ENCODE peak calls at places on chromosomes 3 and 15, in six cellular contexts. One of them, this sample, is unnamed.
A peak's percentile ranks its signal among the peaks of the same experiment; 100 is the strongest.

GRCh38 chr3:62870321-62870720 is 4.9 kb downstream of the CADPS start:
- DNase-seq in fibroblast of mammary gland: peak; percentile 73
- DNase-seq in colonic mucosa: no peak
- DNase-seq in Peyer's patch: no peak
- DNase-seq in cardiac fibroblast: peak; percentile 29
- DNase-seq in heart right ventricle: no peak
- DNase-seq in this sample: no peak

GRCh38 chr3:13702226-13702820 is 153.4 kb downstream of the FBLN2 start:
- DNase-seq in colonic mucosa: no peak
- DNase-seq in cardiac fibroblast: no peak
- DNase-seq in heart right ventricle: no peak
- DNase-seq in Peyer's patch: peak; percentile 17
- DNase-seq in fibroblast of mammary gland: no peak
- DNase-seq in this sample: no peak

GRCh38 chr3:175161291-175161690 is 302.2 kb downstream of the NAALADL2 start:
- DNase-seq in heart right ventricle: no peak
- DNase-seq in Peyer's patch: no peak
- DNase-seq in colonic mucosa: no peak
- DNase-seq in cardiac fibroblast: no peak
- DNase-seq in fibroblast of mammary gland: no peak
- DNase-seq in this sample: no peak

GRCh38 chr3:121654493-121655385 is 6.0 kb downstream of the HCLS1 start:
- DNase-seq in heart right ventricle: no peak
- DNase-seq in fibroblast of mammary gland: no peak
- DNase-seq in cardiac fibroblast: no peak
- DNase-seq in colonic mucosa: no peak
- DNase-seq in Peyer's patch: no peak
- DNase-seq in this sample: no peak

GRCh38 chr3:45568848-45569247 is 25.7 kb upstream of the LIMD1 start:
- DNase-seq in Peyer's patch: peak; percentile 2
- DNase-seq in colonic mucosa: no peak
- DNase-seq in cardiac fibroblast: no peak
- DNase-seq in fibroblast of mammary gland: no peak
- DNase-seq in heart right ventricle: no peak
- DNase-seq in this sample: no peak

GRCh38 chr3:187850256-187851010 is 105.2 kb upstream of the BCL6 start:
- DNase-seq in Peyer's patch: peak; percentile 53
- DNase-seq in colonic mucosa: no peak
- DNase-seq in cardiac fibroblast: no peak
- DNase-seq in heart right ventricle: no peak
- DNase-seq in fibroblast of mammary gland: no peak
- DNase-seq in this sample: no peak

GRCh38 chr3:62559831-62560445 is 186.6 kb upstream of the FEZF2 start:
- DNase-seq in fibroblast of mammary gland: peak; percentile 79
- DNase-seq in Peyer's patch: no peak
- DNase-seq in heart right ventricle: no peak
- DNase-seq in cardiac fibroblast: peak; percentile 74
- DNase-seq in colonic mucosa: no peak
- DNase-seq in this sample: no peak

GRCh38 chr15:78146437-78147154 is 2.6 kb upstream of the IDH3A start:
- DNase-seq in heart right ventricle: no peak
- DNase-seq in Peyer's patch: peak; percentile 40
- DNase-seq in cardiac fibroblast: peak; percentile 23
- DNase-seq in colonic mucosa: no peak
- DNase-seq in fibroblast of mammary gland: peak; percentile 15
- DNase-seq in this sample: no peak

GRCh38 chr3:187958432-187959003 is 195.4 kb upstream of the LPP start:
- DNase-seq in fibroblast of mammary gland: no peak
- DNase-seq in heart right ventricle: no peak
- DNase-seq in colonic mucosa: no peak
- DNase-seq in cardiac fibroblast: no peak
- DNase-seq in Peyer's patch: peak; percentile 80
- DNase-seq in this sample: no peak

GRCh38 chr3:148955544-148956346 is 35.6 kb upstream of the GYG1 start:
- DNase-seq in colonic mucosa: peak; percentile 50
- DNase-seq in heart right ventricle: peak; percentile 72
- DNase-seq in cardiac fibroblast: peak; percentile 95
- DNase-seq in fibroblast of mammary gland: peak; percentile 93
- DNase-seq in Peyer's patch: peak; percentile 59
- DNase-seq in this sample: no peak

GRCh38 chr15:57785959-57786358 is 79.4 kb downstream of the POLR2M start:
- DNase-seq in cardiac fibroblast: peak; percentile 13
- DNase-seq in fibroblast of mammary gland: no peak
- DNase-seq in colonic mucosa: no peak
- DNase-seq in heart right ventricle: no peak
- DNase-seq in Peyer's patch: no peak
- DNase-seq in this sample: no peak

GRCh38 chr15:63277044-63277892 is at the start of gene APH1B:
- DNase-seq in colonic mucosa: peak; percentile 81
- DNase-seq in heart right ventricle: peak; percentile 80
- DNase-seq in Peyer's patch: peak; percentile 93
- DNase-seq in cardiac fibroblast: peak; percentile 56
- DNase-seq in fibroblast of mammary gland: no peak
- DNase-seq in this sample: peak; percentile 43

DNA sequence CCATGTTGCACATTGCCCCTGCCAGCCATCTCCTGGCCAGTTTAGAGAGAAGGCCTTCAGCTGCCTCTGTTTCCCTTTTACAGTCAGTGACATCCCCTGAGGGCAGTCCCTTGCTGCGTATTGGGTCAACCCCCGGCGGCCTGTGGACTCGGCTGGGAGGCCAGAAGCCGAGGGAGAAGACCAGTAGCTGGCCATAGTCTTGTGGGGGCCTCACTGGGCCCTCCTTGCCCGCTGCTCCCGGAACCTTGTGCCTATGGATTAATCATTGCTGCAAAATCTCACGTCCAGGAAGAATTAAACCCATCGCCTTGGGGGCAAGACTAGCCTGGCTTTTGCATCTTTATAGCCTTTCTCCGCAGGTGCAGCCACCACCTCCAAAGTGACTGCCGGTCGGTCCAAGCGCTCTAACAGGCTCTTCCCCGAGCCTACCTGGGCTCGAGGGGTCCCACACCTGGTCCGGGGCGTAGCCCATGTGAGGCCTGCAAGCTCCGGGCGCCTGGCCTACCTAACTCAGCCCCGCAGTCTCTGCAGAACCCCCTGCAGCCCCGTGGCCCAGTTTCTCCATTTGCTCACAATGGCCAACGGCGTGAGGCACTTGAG is 870 bp upstream of the CHAC1 start:
- DNase-seq in heart right ventricle: no peak
- DNase-seq in cardiac fibroblast: no peak
- DNase-seq in Peyer's patch: no peak
- DNase-seq in colonic mucosa: no peak
- DNase-seq in fibroblast of mammary gland: no peak
- DNase-seq in this sample: no peak
- H3K4me3 ChIP-seq in heart right ventricle: peak overlapping the region; percentile 69
- H3K4me3 ChIP-seq in cardiac fibroblast: peak overlapping the region; percentile 95
- H3K4me3 ChIP-seq in Peyer's patch: peak overlapping the region; percentile 76
- H3K4me3 ChIP-seq in colonic mucosa: peak overlapping the region; percentile 74
- H3K4me3 ChIP-seq in fibroblast of mammary gland: peak overlapping the region; percentile 79
- H3K4me3 ChIP-seq in this sample: peak overlapping the region; percentile 51

GRCh38 chr3:8767667-8768363 is 1.6 kb downstream of the OXTR start:
- DNase-seq in heart right ventricle: no peak
- DNase-seq in fibroblast of mammary gland: no peak
- DNase-seq in Peyer's patch: no peak
- DNase-seq in colonic mucosa: peak; percentile 45
- DNase-seq in cardiac fibroblast: peak; percentile 24
- DNase-seq in this sample: no peak
- H3K4me3 ChIP-seq in heart right ventricle: peak overlapping the region; percentile 32
- H3K4me3 ChIP-seq in fibroblast of mammary gland: no peak overlapping the region
- H3K4me3 ChIP-seq in Peyer's patch: peak overlapping the region; percentile 36
- H3K4me3 ChIP-seq in colonic mucosa: peak overlapping the region; percentile 19
- H3K4me3 ChIP-seq in cardiac fibroblast: peak overlapping the region; percentile 62
- H3K4me3 ChIP-seq in this sample: peak overlapping the region; percentile 6

DNA sequence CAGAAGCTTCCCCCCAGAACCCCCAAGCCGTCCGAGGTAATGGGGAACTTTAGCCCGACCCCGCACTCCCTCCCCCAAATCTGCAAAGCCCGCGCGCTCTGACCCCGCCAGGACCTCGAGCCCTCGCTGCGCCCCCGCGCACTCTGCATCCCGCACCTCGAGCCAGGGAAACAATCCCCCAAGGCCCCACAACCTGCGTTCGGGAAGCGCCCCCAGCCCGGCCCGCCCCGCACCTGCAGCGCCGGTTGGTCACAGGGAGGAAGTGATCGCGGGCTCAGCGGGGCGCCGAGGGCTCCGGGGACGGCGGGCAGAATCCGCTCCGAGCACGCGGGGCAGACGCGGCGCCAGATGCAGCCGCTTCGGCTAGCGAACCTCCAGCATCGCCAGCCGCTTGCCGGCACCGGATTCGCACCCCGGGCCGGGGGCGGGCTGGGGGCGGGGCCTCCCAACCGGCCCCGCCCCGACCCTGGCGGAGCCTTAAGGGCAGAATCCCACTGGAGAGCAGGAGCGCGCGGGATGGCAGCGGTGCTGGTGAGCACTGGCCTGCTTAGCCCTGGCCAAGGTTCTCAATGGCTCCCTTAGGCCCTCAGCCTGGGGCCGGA is at the start of gene CAMKV:
- DNase-seq in cardiac fibroblast: no peak
- DNase-seq in colonic mucosa: no peak
- DNase-seq in Peyer's patch: no peak
- DNase-seq in heart right ventricle: no peak
- DNase-seq in fibroblast of mammary gland: no peak
- DNase-seq in this sample: no peak
- H3K4me3 ChIP-seq in cardiac fibroblast: no peak within 1 kb of the TSS
- H3K4me3 ChIP-seq in colonic mucosa: peak within 1 kb of the TSS; percentile 22
- H3K4me3 ChIP-seq in Peyer's patch: peak within 1 kb of the TSS; percentile 55
- H3K4me3 ChIP-seq in heart right ventricle: peak within 1 kb of the TSS; percentile 21
- H3K4me3 ChIP-seq in fibroblast of mammary gland: no peak within 1 kb of the TSS
- H3K4me3 ChIP-seq in this sample: peak within 1 kb of the TSS; percentile 4

GRCh38 chr15:89221543-89221942 is at the start of gene RLBP1:
- DNase-seq in fibroblast of mammary gland: no peak
- DNase-seq in heart right ventricle: no peak
- DNase-seq in colonic mucosa: no peak
- DNase-seq in cardiac fibroblast: no peak
- DNase-seq in Peyer's patch: peak; percentile 32
- DNase-seq in this sample: no peak
- H3K4me3 ChIP-seq in fibroblast of mammary gland: no peak within 1 kb of the TSS
- H3K4me3 ChIP-seq in heart right ventricle: no peak within 1 kb of the TSS
- H3K4me3 ChIP-seq in colonic mucosa: no peak within 1 kb of the TSS
- H3K4me3 ChIP-seq in cardiac fibroblast: no peak within 1 kb of the TSS
- H3K4me3 ChIP-seq in Peyer's patch: no peak within 1 kb of the TSS
- H3K4me3 ChIP-seq in this sample: no peak within 1 kb of the TSS

GRCh38 chr3:72338942-72339749 is 509.1 kb downstream of the SHQ1 start:
- DNase-seq in fibroblast of mammary gland: peak; percentile 99
- DNase-seq in colonic mucosa: no peak
- DNase-seq in heart right ventricle: no peak
- DNase-seq in cardiac fibroblast: peak; percentile 98
- DNase-seq in Peyer's patch: no peak
- DNase-seq in this sample: no peak
- H3K4me3 ChIP-seq in fibroblast of mammary gland: no peak overlapping the region
- H3K4me3 ChIP-seq in colonic mucosa: no peak overlapping the region
- H3K4me3 ChIP-seq in heart right ventricle: no peak overlapping the region
- H3K4me3 ChIP-seq in cardiac fibroblast: no peak overlapping the region
- H3K4me3 ChIP-seq in Peyer's patch: no peak overlapping the region
- H3K4me3 ChIP-seq in this sample: no peak overlapping the region

DNA sequence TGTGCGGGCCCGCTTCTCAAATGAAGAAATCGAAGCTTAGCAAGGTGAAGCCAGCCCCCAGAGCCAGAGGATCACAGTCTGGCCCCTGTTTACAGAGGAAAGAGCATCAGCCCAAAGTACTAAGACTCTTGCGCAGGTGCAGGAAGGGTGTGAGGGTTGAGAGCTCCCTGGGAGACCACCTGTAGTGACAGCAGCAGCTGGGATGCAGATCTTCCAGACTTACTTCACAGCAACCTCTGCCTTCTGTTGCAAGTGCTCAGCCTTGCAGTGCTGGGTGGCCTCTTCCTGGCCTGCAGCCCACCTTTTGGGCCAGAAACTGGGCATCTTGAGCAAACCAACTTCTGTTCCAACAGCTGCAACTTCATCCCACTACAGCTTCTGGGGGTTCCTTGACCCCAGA is 19.7 kb downstream of the SPATA12 start:
- DNase-seq in Peyer's patch: no peak
- DNase-seq in heart right ventricle: no peak
- DNase-seq in colonic mucosa: no peak
- DNase-seq in fibroblast of mammary gland: no peak
- DNase-seq in cardiac fibroblast: no peak
- DNase-seq in this sample: no peak
- H3K4me3 ChIP-seq in Peyer's patch: no peak overlapping the region
- H3K4me3 ChIP-seq in heart right ventricle: no peak overlapping the region
- H3K4me3 ChIP-seq in colonic mucosa: no peak overlapping the region
- H3K4me3 ChIP-seq in fibroblast of mammary gland: no peak overlapping the region
- H3K4me3 ChIP-seq in cardiac fibroblast: no peak overlapping the region
- H3K4me3 ChIP-seq in this sample: no peak overlapping the region

GRCh38 chr3:49751501-49751900 is 27.8 kb upstream of the GMPPB start:
- DNase-seq in fibroblast of mammary gland: no peak
- DNase-seq in colonic mucosa: no peak
- DNase-seq in cardiac fibroblast: no peak
- DNase-seq in Peyer's patch: no peak
- DNase-seq in heart right ventricle: no peak
- DNase-seq in this sample: no peak

GRCh38 chr3:49745986-49746385 is 22.2 kb upstream of the GMPPB start:
- DNase-seq in Peyer's patch: no peak
- DNase-seq in colonic mucosa: no peak
- DNase-seq in fibroblast of mammary gland: peak; percentile 57
- DNase-seq in heart right ventricle: no peak
- DNase-seq in cardiac fibroblast: peak; percentile 72
- DNase-seq in this sample: no peak

GRCh38 chr3:49750056-49750455 is 26.3 kb upstream of the GMPPB start:
- DNase-seq in colonic mucosa: no peak
- DNase-seq in fibroblast of mammary gland: no peak
- DNase-seq in Peyer's patch: no peak
- DNase-seq in cardiac fibroblast: no peak
- DNase-seq in heart right ventricle: no peak
- DNase-seq in this sample: no peak

DNA sequence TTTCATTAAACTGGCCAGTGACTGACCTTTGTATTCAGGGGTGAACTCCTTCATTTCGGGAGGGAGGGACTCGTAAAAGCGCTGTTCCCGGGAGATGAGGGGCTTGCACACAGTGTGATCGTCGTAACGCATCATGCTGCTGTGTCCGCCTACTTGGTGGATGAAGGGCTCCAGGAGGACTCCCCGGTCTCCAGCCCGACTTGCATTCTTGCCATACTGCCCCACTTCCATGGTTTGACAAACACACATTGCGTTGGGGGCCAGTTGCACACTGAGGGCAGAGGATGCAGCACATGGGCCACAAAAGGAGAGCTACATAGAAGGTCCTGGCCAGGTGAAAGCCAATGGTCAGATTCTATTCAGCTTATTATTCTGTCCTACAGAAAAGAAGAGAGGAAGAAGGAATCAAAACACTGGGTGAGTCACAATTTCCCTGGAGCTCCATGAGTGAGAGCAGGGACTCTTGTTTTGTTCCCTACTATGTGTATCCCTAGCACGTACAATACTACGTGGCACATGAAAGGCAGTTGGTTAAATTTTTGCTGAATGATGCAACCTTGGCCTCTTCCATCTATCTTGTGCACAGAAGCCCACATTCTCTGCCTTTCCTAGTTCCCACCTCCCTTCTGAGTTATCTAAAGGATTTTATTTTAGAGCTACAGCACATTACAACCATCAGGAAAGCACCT is 24.2 kb upstream of the GMPPB start:
- DNase-seq in Peyer's patch: no peak
- DNase-seq in fibroblast of mammary gland: peak; percentile 77
- DNase-seq in colonic mucosa: no peak
- DNase-seq in heart right ventricle: no peak
- DNase-seq in cardiac fibroblast: peak; percentile 88
- DNase-seq in this sample: no peak
- H3K4me3 ChIP-seq in Peyer's patch: no peak overlapping the region
- H3K4me3 ChIP-seq in fibroblast of mammary gland: no peak overlapping the region
- H3K4me3 ChIP-seq in colonic mucosa: no peak overlapping the region
- H3K4me3 ChIP-seq in heart right ventricle: no peak overlapping the region
- H3K4me3 ChIP-seq in cardiac fibroblast: no peak overlapping the region
- H3K4me3 ChIP-seq in this sample: no peak overlapping the region

This sample was measured in esophagus squamous epithelium.